ENCODE peak calls at places on chromosome 1, in five cellular contexts. N is Peyer's patch; Z is AG09319; L is CD4-positive, alpha-beta T cell; X is type B pancreatic cell. H is an unnamed sample.

GRCh38 chr1:212699839-212700596 is at the start of gene BATF3:
- DNase-seq in N (peak), Z (no peak), L (peak), X (peak), H (no peak)

GRCh38 chr1:68010543-68010942 is 39.9 kb downstream of the DIRAS3 start:
- DNase-seq in N (no peak), Z (no peak), L (no peak), X (no peak), H (no peak)

GRCh38 chr1:205294175-205294913 is 27.2 kb downstream of the NUAK2 start:
- DNase-seq in N (no peak), Z (peak), L (no peak), X (no peak), H (no peak)

GRCh38 chr1:222090103-222090502 is 348.2 kb upstream of the DUSP10 start:
- DNase-seq in N (no peak), Z (no peak), L (no peak), X (no peak), H (no peak)

GRCh38 chr1:219160942-219161341 is 12.7 kb upstream of the LYPLAL1 start:
- DNase-seq in N (no peak), Z (no peak), L (no peak), X (no peak), H (no peak)

GRCh38 chr1:175820456-175820855 is 77.1 kb upstream of the TNR start:
- DNase-seq in N (no peak), Z (no peak), L (no peak), X (no peak), H (no peak)

GRCh38 chr1:206517784-206518183 is 10.5 kb downstream of the RASSF5 start:
- DNase-seq in N (no peak), Z (no peak), L (no peak), X (no peak), H (no peak)

GRCh38 chr1:115877511-115877910 is 36.6 kb upstream of the NHLH2 start:
- DNase-seq in N (no peak), Z (no peak), L (no peak), X (no peak), H (no peak)

GRCh38 chr1:203915811-203916210 is 54.4 kb downstream of the SNRPE start:
- DNase-seq in N (no peak), Z (no peak), L (no peak), X (no peak), H (no peak)

GRCh38 chr1:169201084-169201619 is 94.7 kb downstream of the ATP1B1 start:
- DNase-seq in N (no peak), Z (no peak), L (no peak), X (no peak), H (no peak)

GRCh38 chr1:34639701-34640100 is 115.1 kb upstream of the GJB5 start:
- DNase-seq in N (no peak), Z (no peak), L (no peak), X (no peak), H (no peak)

GRCh38 chr1:32703479-32704291 is 1.1 kb upstream of the SYNC start:
- DNase-seq in N (no peak), Z (peak), L (no peak), X (no peak), H (no peak)

GRCh38 chr1:220732621-220733020 is 15.5 kb upstream of the MTARC2 start:
- DNase-seq in N (no peak), Z (no peak), L (no peak), X (no peak), H (no peak)

GRCh38 chr1:83583351-83584014 is 415.4 kb downstream of the TTLL7 start:
- DNase-seq in N (no peak), Z (peak), L (peak), X (no peak), H (no peak)

GRCh38 chr1:2555634-2556276 is 416 bp upstream of the TNFRSF14 start:
- DNase-seq in N (peak), Z (no peak), L (peak), X (no peak), H (no peak)

GRCh38 chr1:168093616-168094015 is 43.1 kb downstream of the GPR161 start:
- DNase-seq in N (no peak), Z (no peak), L (no peak), X (no peak), H (peak)

GRCh38 chr1:31064685-31065309 is 720 bp downstream of the PUM1 start:
- DNase-seq in N (peak), Z (no peak), L (no peak), X (no peak), H (no peak)

GRCh38 chr1:62384276-62385005 is 52.4 kb upstream of the USP1 start:
- DNase-seq in N (no peak), Z (peak), L (no peak), X (no peak), H (no peak)

GRCh38 chr1:244451951-244452795 is 464 bp upstream of the ADSS2 start:
- DNase-seq in N (peak), Z (peak), L (peak), X (peak), H (peak)
- TF ChIP-seq CTCF in N (peak), Z (peak), L (peak), X (peak), H (peak)

GRCh38 chr1:155979525-155980343 is 1.4 kb upstream of the ARHGEF2 start:
- DNase-seq in N (peak), Z (no peak), L (no peak), X (no peak), H (no peak)

GRCh38 chr1:155981266-155982088 is 3.1 kb upstream of the ARHGEF2 start:
- DNase-seq in N (peak), Z (peak), L (peak), X (no peak), H (no peak)

GRCh38 chr1:155982106-155982505 is 3.8 kb upstream of the ARHGEF2 start:
- DNase-seq in N (no peak), Z (no peak), L (no peak), X (no peak), H (no peak)

GRCh38 chr1:155984341-155984740 is 6.0 kb upstream of the ARHGEF2 start:
- DNase-seq in N (no peak), Z (no peak), L (no peak), X (no peak), H (no peak)

DNA sequence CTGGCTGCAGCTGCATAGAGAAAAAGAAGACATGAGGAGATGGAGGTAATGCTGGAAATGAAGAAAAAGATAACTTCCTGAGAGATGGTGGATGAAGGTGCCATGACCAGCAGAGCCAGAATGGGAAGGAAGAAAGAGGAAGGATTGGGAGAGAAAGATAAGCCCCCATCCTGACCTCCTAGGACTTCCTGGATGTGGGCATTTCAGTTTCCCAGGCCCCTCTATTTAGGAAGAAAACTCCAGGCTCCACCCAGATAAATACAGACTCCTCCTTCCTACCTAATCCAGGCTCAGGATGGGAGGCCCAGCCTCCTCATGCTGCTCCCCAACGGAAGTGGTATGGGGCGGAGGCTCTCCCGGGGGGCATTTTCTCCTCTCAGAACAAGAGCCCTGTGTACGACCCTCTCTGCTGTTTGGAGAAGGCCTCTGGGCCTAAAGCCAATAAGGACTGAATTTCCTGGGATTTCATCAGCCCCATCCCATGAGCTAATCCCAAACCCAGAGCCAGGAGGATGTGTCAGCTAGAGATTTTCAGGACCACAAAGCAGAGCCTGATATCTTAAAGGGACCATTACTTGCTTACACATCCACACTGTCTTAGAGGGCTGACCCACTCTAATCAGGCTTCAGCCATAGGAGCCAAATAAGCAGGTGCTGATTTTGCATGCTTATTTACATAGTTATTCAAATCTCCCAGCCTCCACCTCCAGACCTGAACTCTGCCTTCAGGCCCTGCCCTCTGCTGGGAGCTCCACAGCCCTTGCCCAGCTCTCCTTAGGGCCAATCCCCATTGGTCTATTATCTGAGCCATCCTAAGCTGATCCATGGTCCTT is 5.1 kb upstream of the ARHGEF2 start:
- DNase-seq in N (peak), Z (peak), L (no peak), X (no peak), H (peak)
- TF ChIP-seq CTCF in N (peak), Z (peak), L (no peak), X (no peak), H (peak)

GRCh38 chr1:160351629-160352028 is 8.4 kb downstream of the NCSTN start:
- DNase-seq in N (no peak), Z (no peak), L (no peak), X (no peak), H (no peak)

GRCh38 chr1:160357286-160358002 is 9.4 kb upstream of the NHLH1 start:
- DNase-seq in N (no peak), Z (no peak), L (no peak), X (no peak), H (no peak)

GRCh38 chr1:160352555-160352954 is 9.4 kb downstream of the NCSTN start:
- DNase-seq in N (no peak), Z (no peak), L (no peak), X (no peak), H (no peak)

GRCh38 chr1:160353223-160353622 is 10.0 kb downstream of the NCSTN start:
- DNase-seq in N (no peak), Z (no peak), L (no peak), X (no peak), H (no peak)

GRCh38 chr1:160354388-160354985 is 11.3 kb downstream of the NCSTN start:
- DNase-seq in N (no peak), Z (no peak), L (no peak), X (no peak), H (peak)
- TF ChIP-seq CTCF in N (peak), Z (peak), L (peak), X (peak), H (peak)

GRCh38 chr1:37860346-37860666 is 914 bp upstream of the MTF1 start:
- DNase-seq in N (no peak), Z (no peak), L (no peak), X (no peak), H (no peak)
- TF ChIP-seq CTCF in N (no peak), Z (no peak), L (peak), X (peak), H (no peak)

DNA sequence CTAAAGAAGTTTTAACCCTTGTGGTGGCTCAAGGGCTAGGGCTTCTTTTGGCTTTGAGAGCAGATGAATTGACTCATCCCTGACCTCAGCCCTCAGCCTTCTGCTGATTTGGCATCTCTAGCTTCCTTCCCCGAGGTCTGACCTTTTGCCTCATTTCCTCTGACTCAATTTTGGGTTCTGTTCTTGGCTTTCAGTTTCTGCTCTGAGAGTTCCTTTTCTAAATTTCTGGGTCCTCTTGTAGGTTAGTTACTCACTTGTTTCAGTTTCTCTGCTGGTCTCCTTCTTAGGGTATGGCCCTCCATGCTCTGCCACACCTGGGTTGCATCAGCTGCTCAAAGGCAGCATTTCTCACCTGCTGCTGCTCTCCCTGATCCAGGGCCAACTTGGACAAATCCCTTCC is 19.4 kb downstream of the PDE4B start:
- DNase-seq in N (no peak), Z (peak), L (no peak), X (no peak), H (no peak)
- TF ChIP-seq CTCF in N (no peak), Z (no peak), L (no peak), X (no peak), H (no peak)